ENCODE peak calls at places on chromosomes 13 and 19, in five cellular contexts. One of them, this sample, is unnamed.
A peak's percentile ranks its signal among the peaks of the same experiment; 100 is the strongest.

GRCh38 chr19:2524840-2525723 is 49.2 kb downstream of the GADD45B start:
- DNase-seq in GM23248: peak; percentile 94
- DNase-seq in hepatocyte: peak; percentile 84
- DNase-seq in GM23338: peak; percentile 43
- DNase-seq in MM.1S: no peak
- DNase-seq in this sample: peak; percentile 87

GRCh38 chr13:73767747-73768315 is 366.4 kb downstream of the KLF12 start:
- DNase-seq in GM23248: no peak
- DNase-seq in GM23338: peak; percentile 59
- DNase-seq in MM.1S: no peak
- DNase-seq in hepatocyte: no peak
- DNase-seq in this sample: peak; percentile 27

GRCh38 chr19:9144920-9145319 is 4.7 kb downstream of the ZNF317 start:
- DNase-seq in MM.1S: no peak
- DNase-seq in hepatocyte: no peak
- DNase-seq in GM23248: peak; percentile 21
- DNase-seq in GM23338: no peak
- DNase-seq in this sample: no peak

GRCh38 chr19:18290250-18291018 is 9.0 kb upstream of the JUND start:
- DNase-seq in MM.1S: no peak
- DNase-seq in GM23248: peak; percentile 39
- DNase-seq in hepatocyte: no peak
- DNase-seq in GM23338: no peak
- DNase-seq in this sample: no peak

GRCh38 chr19:10095622-10095947 is 6.9 kb downstream of the ANGPTL6 start:
- DNase-seq in GM23338: no peak
- DNase-seq in GM23248: no peak
- DNase-seq in hepatocyte: no peak
- DNase-seq in MM.1S: no peak
- DNase-seq in this sample: no peak

GRCh38 chr13:32537580-32538233 is 888 bp downstream of the N4BP2L2 start:
- DNase-seq in GM23248: peak; percentile 32
- DNase-seq in hepatocyte: peak; percentile 40
- DNase-seq in MM.1S: no peak
- DNase-seq in GM23338: peak; percentile 19
- DNase-seq in this sample: no peak

GRCh38 chr19:17365361-17365760 is 11.8 kb downstream of the PLVAP start:
- DNase-seq in GM23248: no peak
- DNase-seq in GM23338: no peak
- DNase-seq in MM.1S: no peak
- DNase-seq in hepatocyte: no peak
- DNase-seq in this sample: no peak

GRCh38 chr19:709965-710714 is 1.4 kb downstream of the PALM start:
- DNase-seq in MM.1S: no peak
- DNase-seq in GM23338: no peak
- DNase-seq in GM23248: no peak
- DNase-seq in hepatocyte: peak; percentile 45
- DNase-seq in this sample: no peak

GRCh38 chr13:83780201-83780600 is 102.1 kb downstream of the SLITRK1 start:
- DNase-seq in GM23338: peak; percentile 82
- DNase-seq in hepatocyte: peak; percentile 43
- DNase-seq in GM23248: peak; percentile 66
- DNase-seq in MM.1S: peak; percentile 34
- DNase-seq in this sample: peak; percentile 59

GRCh38 chr13:101942038-101942437 is 459.8 kb downstream of the FGF14 start:
- DNase-seq in GM23248: peak; percentile 59
- DNase-seq in hepatocyte: peak; percentile 56
- DNase-seq in MM.1S: peak; percentile 27
- DNase-seq in GM23338: peak; percentile 76
- DNase-seq in this sample: peak; percentile 54

GRCh38 chr19:16849168-16849567 is 20.0 kb downstream of the SIN3B start:
- DNase-seq in GM23338: no peak
- DNase-seq in GM23248: peak; percentile 73
- DNase-seq in hepatocyte: no peak
- DNase-seq in MM.1S: no peak
- DNase-seq in this sample: peak; percentile 98

GRCh38 chr13:113562085-113562749 is 22.3 kb upstream of the TFDP1 start:
- DNase-seq in GM23338: peak; percentile 93
- DNase-seq in GM23248: peak; percentile 80
- DNase-seq in MM.1S: peak; percentile 56
- DNase-seq in hepatocyte: peak; percentile 85
- DNase-seq in this sample: peak; percentile 59

GRCh38 chr13:105971720-105972119 is 563.7 kb downstream of the EFNB2 start:
- DNase-seq in MM.1S: no peak
- DNase-seq in GM23248: no peak
- DNase-seq in GM23338: no peak
- DNase-seq in hepatocyte: no peak
- DNase-seq in this sample: no peak

GRCh38 chr13:105991622-105992254 is 543.7 kb downstream of the EFNB2 start:
- DNase-seq in MM.1S: no peak
- DNase-seq in GM23248: peak; percentile 61
- DNase-seq in GM23338: no peak
- DNase-seq in hepatocyte: no peak
- DNase-seq in this sample: peak; percentile 86

GRCh38 chr19:3363841-3364500 is 2.4 kb upstream of the NFIC start:
- DNase-seq in GM23248: no peak
- DNase-seq in GM23338: no peak
- DNase-seq in MM.1S: no peak
- DNase-seq in hepatocyte: no peak
- DNase-seq in this sample: no peak

GRCh38 chr13:99275093-99275469 is 16.9 kb upstream of the GPR18 start:
- DNase-seq in GM23338: no peak
- DNase-seq in hepatocyte: no peak
- DNase-seq in GM23248: peak; percentile 88
- DNase-seq in MM.1S: peak; percentile 21
- DNase-seq in this sample: peak; percentile 39

GRCh38 chr19:54674021-54674617 is 11.3 kb downstream of the LILRB4 start:
- DNase-seq in hepatocyte: no peak
- DNase-seq in MM.1S: peak; percentile 52
- DNase-seq in GM23338: peak; percentile 86
- DNase-seq in GM23248: peak; percentile 61
- DNase-seq in this sample: peak; percentile 75

GRCh38 chr19:35295792-35296462 is 4.0 kb downstream of the MAG start:
- DNase-seq in MM.1S: peak; percentile 39
- DNase-seq in GM23248: no peak
- DNase-seq in GM23338: peak; percentile 73
- DNase-seq in hepatocyte: no peak
- DNase-seq in this sample: no peak

GRCh38 chr19:33734913-33735312 is 61.8 kb upstream of the KCTD15 start:
- DNase-seq in hepatocyte: no peak
- DNase-seq in MM.1S: no peak
- DNase-seq in GM23248: no peak
- DNase-seq in GM23338: no peak
- DNase-seq in this sample: no peak

GRCh38 chr19:51690359-51691121 is 2.6 kb upstream of the SPACA6 start:
- DNase-seq in hepatocyte: peak; percentile 90
- DNase-seq in GM23248: peak; percentile 80
- DNase-seq in GM23338: peak; percentile 84
- DNase-seq in MM.1S: no peak
- DNase-seq in this sample: peak; percentile 68

GRCh38 chr13:86710013-86710412 is 910.8 kb upstream of the SLITRK6 start:
- DNase-seq in GM23248: no peak
- DNase-seq in GM23338: no peak
- DNase-seq in hepatocyte: no peak
- DNase-seq in MM.1S: no peak
- DNase-seq in this sample: no peak

GRCh38 chr13:112014857-112015256 is 52.1 kb upstream of the SOX1 start:
- DNase-seq in MM.1S: no peak
- DNase-seq in GM23248: no peak
- DNase-seq in hepatocyte: no peak
- DNase-seq in GM23338: no peak
- DNase-seq in this sample: no peak

DNA sequence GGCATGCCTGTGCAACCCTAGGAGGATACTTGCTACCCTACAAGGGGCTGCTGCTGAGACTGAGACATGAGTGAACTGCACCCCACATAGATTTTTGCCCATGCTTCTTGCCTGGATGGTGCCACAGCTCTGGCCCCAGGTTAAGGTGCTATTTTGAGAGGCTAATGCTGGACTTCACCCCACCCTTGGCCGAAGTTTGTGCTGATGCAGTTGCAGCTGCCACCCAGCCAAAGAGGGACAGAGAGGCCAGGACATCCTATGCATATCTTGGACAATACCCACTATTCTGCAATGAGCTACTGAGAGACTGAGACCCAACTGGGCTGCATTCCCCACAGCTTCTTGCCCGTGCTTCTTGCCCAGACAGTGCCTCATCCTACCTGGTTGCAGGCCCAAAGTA is 34.6 kb downstream of the NHLRC3 start:
- DNase-seq in GM23248: no peak
- DNase-seq in GM23338: no peak
- DNase-seq in hepatocyte: no peak
- DNase-seq in MM.1S: no peak
- DNase-seq in this sample: no peak
- H3K4me3 ChIP-seq in GM23248: no peak overlapping the region
- H3K4me3 ChIP-seq in GM23338: no peak overlapping the region
- H3K4me3 ChIP-seq in hepatocyte: no peak overlapping the region
- H3K4me3 ChIP-seq in MM.1S: no peak overlapping the region
- H3K4me3 ChIP-seq in this sample: no peak overlapping the region

GRCh38 chr19:45103200-45103624 is 10.2 kb downstream of the PPP1R37 start:
- DNase-seq in GM23248: no peak
- DNase-seq in MM.1S: no peak
- DNase-seq in hepatocyte: no peak
- DNase-seq in GM23338: no peak
- DNase-seq in this sample: no peak
- H3K4me1 ChIP-seq in GM23248: peaks cover 10% of the 10 kb centered on the region
- H3K4me1 ChIP-seq in MM.1S: peaks cover 30% of the 10 kb centered on the region
- H3K4me1 ChIP-seq in hepatocyte: peaks cover 69% of the 10 kb centered on the region
- H3K4me1 ChIP-seq in GM23338: peaks cover 17% of the 10 kb centered on the region
- H3K4me1 ChIP-seq in this sample: peaks cover 16% of the 10 kb centered on the region

DNA sequence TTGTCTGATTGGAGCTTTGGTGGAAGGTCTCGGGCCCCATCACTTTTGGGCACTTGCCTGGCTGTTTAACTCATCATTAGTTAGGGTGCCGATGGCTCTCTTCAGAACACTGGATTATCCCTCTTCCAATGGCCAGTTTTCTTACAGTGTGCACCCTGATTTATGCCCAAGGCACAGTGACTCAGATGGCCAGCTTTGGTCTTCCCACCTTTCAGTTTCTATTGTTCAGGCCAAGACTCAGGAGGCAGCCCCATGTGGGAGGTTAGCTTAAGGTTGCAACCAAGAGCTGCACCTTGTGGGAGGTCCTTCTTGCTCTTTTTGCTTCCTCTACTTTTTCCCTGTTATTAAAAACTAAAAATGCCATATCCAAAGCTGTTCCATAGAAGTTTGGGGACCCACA is 121.0 kb upstream of the ZNF91 start:
- DNase-seq in MM.1S: no peak
- DNase-seq in GM23338: no peak
- DNase-seq in GM23248: no peak
- DNase-seq in hepatocyte: no peak
- DNase-seq in this sample: no peak
- TF ChIP-seq EZH2phosphoT487 in MM.1S: no peak
- TF ChIP-seq EZH2phosphoT487 in GM23338: no peak
- TF ChIP-seq EZH2phosphoT487 in GM23248: no peak
- TF ChIP-seq EZH2phosphoT487 in hepatocyte: no peak
- TF ChIP-seq EZH2phosphoT487 in this sample: no peak

DNA sequence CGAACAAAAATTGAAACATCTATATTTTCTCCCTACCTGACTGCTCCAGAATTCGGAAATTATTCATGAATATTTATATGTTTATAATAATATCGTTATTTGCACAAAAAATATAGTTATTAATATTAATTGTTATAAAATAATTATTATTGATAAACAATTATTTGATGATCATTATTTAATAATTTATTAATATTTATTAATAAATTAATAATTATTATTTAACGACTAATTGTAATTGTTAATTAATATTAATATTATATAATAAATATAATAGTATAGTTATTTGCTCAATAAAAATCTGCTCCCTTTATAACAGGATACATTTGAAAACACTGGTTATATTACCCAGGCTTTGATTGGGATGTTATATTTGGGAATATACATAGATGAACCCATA is 14.3 kb downstream of the CEACAM6 start:
- DNase-seq in GM23248: no peak
- DNase-seq in hepatocyte: no peak
- DNase-seq in MM.1S: no peak
- DNase-seq in GM23338: no peak
- DNase-seq in this sample: no peak
- H3K4me3 ChIP-seq in GM23248: no peak overlapping the region
- H3K4me3 ChIP-seq in hepatocyte: no peak overlapping the region
- H3K4me3 ChIP-seq in MM.1S: no peak overlapping the region
- H3K4me3 ChIP-seq in GM23338: no peak overlapping the region
- H3K4me3 ChIP-seq in this sample: no peak overlapping the region

DNA sequence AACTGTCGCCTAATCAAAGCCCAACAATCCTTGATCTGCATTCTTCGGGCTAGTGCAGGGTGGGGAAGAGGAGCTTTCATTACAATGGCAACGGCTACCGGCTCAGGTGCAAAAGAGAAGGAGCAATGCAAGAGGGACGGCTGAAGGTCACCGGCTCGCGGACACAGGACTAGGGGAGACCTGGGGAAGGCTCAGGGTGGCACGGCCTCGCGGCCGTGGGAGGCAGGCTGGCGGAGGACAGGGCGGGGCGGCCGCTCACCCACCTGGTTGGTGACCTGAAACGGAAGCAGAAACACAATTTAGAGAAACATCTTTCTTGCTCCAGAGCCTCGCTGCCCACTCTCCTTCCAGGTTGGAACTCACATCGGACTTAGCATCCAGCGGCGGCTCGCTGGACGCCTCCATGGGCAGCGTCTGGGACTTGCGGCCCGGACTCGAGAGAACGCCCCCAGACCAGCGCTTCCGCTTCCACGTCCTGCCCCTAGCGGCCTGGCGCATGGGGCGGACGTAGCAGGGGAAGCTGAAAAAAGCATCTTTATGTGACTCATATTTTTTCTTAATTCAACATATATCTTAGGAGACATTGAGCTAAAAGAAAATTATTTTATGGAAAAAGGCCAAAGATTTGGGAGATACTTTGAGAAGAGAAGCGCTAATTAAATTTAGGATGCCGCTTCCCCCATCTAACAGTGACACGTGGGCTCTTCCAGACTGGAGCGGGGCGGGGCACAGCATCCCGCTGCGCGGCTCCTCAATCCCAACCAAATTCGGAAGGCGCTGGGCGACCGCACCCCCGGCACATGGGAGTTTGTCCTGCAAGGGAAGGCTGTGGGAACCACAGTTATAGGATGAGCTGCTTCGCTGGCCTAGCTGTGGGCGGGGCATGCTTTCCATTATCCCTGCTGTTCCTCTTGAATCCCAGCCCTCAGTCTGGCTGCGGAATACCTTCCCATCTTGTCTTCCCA is at the start of gene COMMD6:
- DNase-seq in hepatocyte: peak; percentile 89
- DNase-seq in MM.1S: peak; percentile 83
- DNase-seq in GM23248: peak; percentile 94
- DNase-seq in GM23338: peak; percentile 97
- DNase-seq in this sample: peak; percentile 84
- H3K4me1 ChIP-seq in hepatocyte: peaks cover 9% of the 10 kb centered on the region
- H3K4me1 ChIP-seq in MM.1S: peaks cover 11% of the 10 kb centered on the region
- H3K4me1 ChIP-seq in GM23248: peaks cover 18% of the 10 kb centered on the region
- H3K4me1 ChIP-seq in GM23338: peaks cover 10% of the 10 kb centered on the region
- H3K4me1 ChIP-seq in this sample: peaks cover 12% of the 10 kb centered on the region

GRCh38 chr19:30425885-30426838 is 54.0 kb downstream of the ZNF536 start:
- DNase-seq in GM23248: no peak
- DNase-seq in MM.1S: no peak
- DNase-seq in hepatocyte: no peak
- DNase-seq in GM23338: no peak
- DNase-seq in this sample: no peak
- TF ChIP-seq EZH2phosphoT487 in GM23248: no peak
- TF ChIP-seq EZH2phosphoT487 in MM.1S: no peak
- TF ChIP-seq EZH2phosphoT487 in hepatocyte: no peak
- TF ChIP-seq EZH2phosphoT487 in GM23338: no peak
- TF ChIP-seq EZH2phosphoT487 in this sample: no peak

This sample was measured in PC-3.